ENCODE peak calls at places on chromosomes 12 and 14, in ten cellular contexts. P is effector memory CD8-positive, alpha-beta T cell; K is anterior cingulate cortex; I is T-helper 2 cell treated with Interferon-gamma antibody and Interleukin-4, amounts not matched to agents 5 μg/mL and 100 μg/mL, for 36 hours; Q is D721Med; D is glutamatergic neuron; N is stimulated activated CD8-positive, alpha-beta memory T cell treated with anti-CD3 and anti-CD28 coated beads, Interleukin-12 subunit alpha, Interleukin-12 subunit beta, amount 100 ng/mL, for 4 hours; Y is Right ventricle myocardium inferior; G is NCI-H510A treated with DMSO at 0.1 percent for 48 hours; V is effector memory CD4-positive, alpha-beta T cell. H is an unnamed sample.

GRCh38 chr14:92323031-92323915 is at the start of gene SLC24A4:
- DNase-seq in P (no peak), K (no peak), I (no peak), Q (peak), D (peak), N (no peak), Y (no peak), G (no peak), V (no peak), H (no peak)

GRCh38 chr12:9124346-9125031 is 8.8 kb upstream of the A2M start:
- DNase-seq in P (no peak), K (no peak), I (no peak), Q (no peak), D (no peak), N (no peak), Y (no peak), G (no peak), V (no peak), H (no peak)

GRCh38 chr14:51395361-51395849 is 155.4 kb downstream of the TMX1 start:
- DNase-seq in P (no peak), K (no peak), I (no peak), Q (no peak), D (peak), N (no peak), Y (peak), G (no peak), V (no peak), H (no peak)

GRCh38 chr12:103560604-103561101 is 26.4 kb upstream of the STAB2 start:
- DNase-seq in P (no peak), K (no peak), I (no peak), Q (no peak), D (no peak), N (no peak), Y (no peak), G (no peak), V (no peak), H (no peak)

GRCh38 chr12:3150820-3151590 is 73.8 kb downstream of the TSPAN9 start:
- DNase-seq in P (no peak), K (no peak), I (no peak), Q (no peak), D (no peak), N (no peak), Y (no peak), G (no peak), V (no peak), H (no peak)

GRCh38 chr12:119695034-119695433 is 27.1 kb downstream of the PRKAB1 start:
- DNase-seq in P (no peak), K (no peak), I (no peak), Q (no peak), D (no peak), N (no peak), Y (no peak), G (peak), V (no peak), H (no peak)

GRCh38 chr12:50127546-50127945 is 15.5 kb downstream of the COX14 start:
- DNase-seq in P (no peak), K (no peak), I (no peak), Q (no peak), D (no peak), N (no peak), Y (no peak), G (peak), V (no peak), H (no peak)

GRCh38 chr14:39185256-39186049 is 10.4 kb downstream of the PNN start:
- DNase-seq in P (no peak), K (no peak), I (no peak), Q (no peak), D (no peak), N (no peak), Y (no peak), G (no peak), V (no peak), H (no peak)

GRCh38 chr14:52032196-52032865 is 36.5 kb downstream of the NID2 start:
- DNase-seq in P (no peak), K (no peak), I (no peak), Q (no peak), D (no peak), N (no peak), Y (no peak), G (no peak), V (no peak), H (no peak)

GRCh38 chr12:121917950-121918678 is at the start of gene CFAP251:
- DNase-seq in P (peak), K (peak), I (peak), Q (peak), D (peak), N (peak), Y (peak), G (peak), V (peak), H (peak)

GRCh38 chr12:52440821-52441319 is 6.7 kb upstream of the KRT75 start:
- DNase-seq in P (no peak), K (no peak), I (no peak), Q (no peak), D (no peak), N (no peak), Y (no peak), G (no peak), V (no peak), H (no peak)

GRCh38 chr12:62860501-62861156 is 74.3 kb downstream of the PPM1H start:
- DNase-seq in P (no peak), K (no peak), I (no peak), Q (no peak), D (no peak), N (no peak), Y (no peak), G (no peak), V (no peak), H (no peak)

GRCh38 chr14:37150414-37150813 is 22.0 kb downstream of the SLC25A21 start:
- DNase-seq in P (no peak), K (no peak), I (no peak), Q (no peak), D (no peak), N (no peak), Y (no peak), G (peak), V (no peak), H (no peak)

GRCh38 chr12:86148612-86149011 is 107.6 kb downstream of the MGAT4C start:
- DNase-seq in P (no peak), K (no peak), I (no peak), Q (no peak), D (no peak), N (no peak), Y (no peak), G (no peak), V (no peak), H (no peak)

GRCh38 chr14:55160989-55161388 is 30.4 kb downstream of the DLGAP5 start:
- DNase-seq in P (no peak), K (no peak), I (no peak), Q (no peak), D (no peak), N (no peak), Y (no peak), G (peak), V (no peak), H (peak)

GRCh38 chr14:92647499-92648279 is 100.7 kb downstream of the LGMN start:
- DNase-seq in P (no peak), K (no peak), I (no peak), Q (no peak), D (no peak), N (no peak), Y (no peak), G (no peak), V (no peak), H (no peak)

GRCh38 chr12:107126688-107127481 is 33.5 kb upstream of the CRY1 start:
- DNase-seq in P (no peak), K (no peak), I (no peak), Q (no peak), D (no peak), N (no peak), Y (no peak), G (peak), V (no peak), H (peak)

GRCh38 chr12:20451759-20452158 is 83.4 kb downstream of the PDE3A start:
- DNase-seq in P (no peak), K (no peak), I (no peak), Q (no peak), D (no peak), N (no peak), Y (no peak), G (no peak), V (no peak), H (no peak)

GRCh38 chr14:69091695-69092094 is 61.2 kb downstream of the DCAF5 start:
- DNase-seq in P (no peak), K (no peak), I (no peak), Q (no peak), D (no peak), N (no peak), Y (no peak), G (no peak), V (no peak), H (no peak)

H was measured in CD4-positive, alpha-beta memory T cell.